ENCODE peak calls at places on chromosome X, in six cellular contexts. One of them, this sample, is unnamed.

GRCh38 chrX:6021316-6022091 is 207.2 kb downstream of the NLGN4X start:
- DNase-seq in neural progenitor cell: peak
- DNase-seq in esophagus squamous epithelium: no peak
- DNase-seq in psoas muscle: no peak
- DNase-seq in upper lobe of right lung: no peak
- DNase-seq in mammary epithelial cell: peak
- DNase-seq in this sample: peak

GRCh38 chrX:154043003-154043402 is 23.3 kb upstream of the IRAK1 start:
- DNase-seq in neural progenitor cell: no peak
- DNase-seq in esophagus squamous epithelium: no peak
- DNase-seq in psoas muscle: no peak
- DNase-seq in upper lobe of right lung: no peak
- DNase-seq in mammary epithelial cell: peak
- DNase-seq in this sample: no peak

GRCh38 chrX:45422216-45422925 is 221.7 kb upstream of the DIPK2B start:
- DNase-seq in neural progenitor cell: no peak
- DNase-seq in esophagus squamous epithelium: no peak
- DNase-seq in psoas muscle: no peak
- DNase-seq in upper lobe of right lung: no peak
- DNase-seq in mammary epithelial cell: peak
- DNase-seq in this sample: no peak

GRCh38 chrX:5857232-5857631 is 371.4 kb downstream of the NLGN4X start:
- DNase-seq in neural progenitor cell: no peak
- DNase-seq in esophagus squamous epithelium: no peak
- DNase-seq in psoas muscle: no peak
- DNase-seq in upper lobe of right lung: no peak
- DNase-seq in mammary epithelial cell: no peak
- DNase-seq in this sample: no peak

GRCh38 chrX:70013483-70014222 is 36.1 kb downstream of the AWAT2 start:
- DNase-seq in neural progenitor cell: no peak
- DNase-seq in esophagus squamous epithelium: no peak
- DNase-seq in psoas muscle: no peak
- DNase-seq in upper lobe of right lung: no peak
- DNase-seq in mammary epithelial cell: no peak
- DNase-seq in this sample: no peak

GRCh38 chrX:7263330-7263729 is 115.4 kb upstream of the PUDP start:
- DNase-seq in neural progenitor cell: no peak
- DNase-seq in esophagus squamous epithelium: no peak
- DNase-seq in psoas muscle: no peak
- DNase-seq in upper lobe of right lung: no peak
- DNase-seq in mammary epithelial cell: no peak
- DNase-seq in this sample: no peak

GRCh38 chrX:65463550-65463949 is 71.0 kb downstream of the LAS1L start:
- DNase-seq in neural progenitor cell: peak
- DNase-seq in esophagus squamous epithelium: no peak
- DNase-seq in psoas muscle: no peak
- DNase-seq in upper lobe of right lung: no peak
- DNase-seq in mammary epithelial cell: no peak
- DNase-seq in this sample: no peak

GRCh38 chrX:153649178-153649914 is 2.3 kb downstream of the DUSP9 start:
- DNase-seq in neural progenitor cell: peak
- DNase-seq in esophagus squamous epithelium: no peak
- DNase-seq in psoas muscle: no peak
- DNase-seq in upper lobe of right lung: peak
- DNase-seq in mammary epithelial cell: no peak
- DNase-seq in this sample: no peak

GRCh38 chrX:42050345-42050744 is 127.0 kb upstream of the CASK start:
- DNase-seq in neural progenitor cell: no peak
- DNase-seq in esophagus squamous epithelium: no peak
- DNase-seq in psoas muscle: no peak
- DNase-seq in upper lobe of right lung: no peak
- DNase-seq in mammary epithelial cell: no peak
- DNase-seq in this sample: no peak

GRCh38 chrX:145532176-145532780 is 285.0 kb downstream of the SPANXN1 start:
- DNase-seq in neural progenitor cell: no peak
- DNase-seq in esophagus squamous epithelium: no peak
- DNase-seq in psoas muscle: no peak
- DNase-seq in upper lobe of right lung: no peak
- DNase-seq in mammary epithelial cell: no peak
- DNase-seq in this sample: no peak

GRCh38 chrX:101347859-101348451 is 587 bp downstream of the TIMM8A start:
- DNase-seq in neural progenitor cell: no peak
- DNase-seq in esophagus squamous epithelium: no peak
- DNase-seq in psoas muscle: no peak
- DNase-seq in upper lobe of right lung: no peak
- DNase-seq in mammary epithelial cell: peak
- DNase-seq in this sample: no peak

GRCh38 chrX:122046226-122046625 is 998.8 kb downstream of the GLUD2 start:
- DNase-seq in neural progenitor cell: no peak
- DNase-seq in esophagus squamous epithelium: no peak
- DNase-seq in psoas muscle: no peak
- DNase-seq in upper lobe of right lung: no peak
- DNase-seq in mammary epithelial cell: peak
- DNase-seq in this sample: no peak

GRCh38 chrX:10854594-10854993 is 234.2 kb upstream of the MID1 start:
- DNase-seq in neural progenitor cell: no peak
- DNase-seq in esophagus squamous epithelium: no peak
- DNase-seq in psoas muscle: no peak
- DNase-seq in upper lobe of right lung: no peak
- DNase-seq in mammary epithelial cell: no peak
- DNase-seq in this sample: no peak

GRCh38 chrX:49071877-49072711 is 1.7 kb downstream of the PRAF2 start:
- DNase-seq in neural progenitor cell: no peak
- DNase-seq in esophagus squamous epithelium: no peak
- DNase-seq in psoas muscle: peak
- DNase-seq in upper lobe of right lung: peak
- DNase-seq in mammary epithelial cell: no peak
- DNase-seq in this sample: no peak

GRCh38 chrX:71536285-71536684 is 3.4 kb downstream of the OGT start:
- DNase-seq in neural progenitor cell: no peak
- DNase-seq in esophagus squamous epithelium: no peak
- DNase-seq in psoas muscle: no peak
- DNase-seq in upper lobe of right lung: no peak
- DNase-seq in mammary epithelial cell: peak
- DNase-seq in this sample: no peak

GRCh38 chrX:133191739-133192039 is 26.5 kb downstream of the TFDP3 start:
- DNase-seq in neural progenitor cell: no peak
- DNase-seq in esophagus squamous epithelium: no peak
- DNase-seq in psoas muscle: no peak
- DNase-seq in upper lobe of right lung: no peak
- DNase-seq in mammary epithelial cell: peak
- DNase-seq in this sample: no peak

GRCh38 chrX:126655061-126655460 is 102.4 kb upstream of the DCAF12L1 start:
- DNase-seq in neural progenitor cell: no peak
- DNase-seq in esophagus squamous epithelium: no peak
- DNase-seq in psoas muscle: no peak
- DNase-seq in upper lobe of right lung: no peak
- DNase-seq in mammary epithelial cell: peak
- DNase-seq in this sample: no peak

GRCh38 chrX:112614640-112615039 is 65.1 kb downstream of the LHFPL1 start:
- DNase-seq in neural progenitor cell: peak
- DNase-seq in esophagus squamous epithelium: no peak
- DNase-seq in psoas muscle: no peak
- DNase-seq in upper lobe of right lung: no peak
- DNase-seq in mammary epithelial cell: no peak
- DNase-seq in this sample: no peak

GRCh38 chrX:10140264-10140663 is 16.5 kb upstream of the CLCN4 start:
- DNase-seq in neural progenitor cell: no peak
- DNase-seq in esophagus squamous epithelium: no peak
- DNase-seq in psoas muscle: no peak
- DNase-seq in upper lobe of right lung: no peak
- DNase-seq in mammary epithelial cell: no peak
- DNase-seq in this sample: no peak

GRCh38 chrX:41144873-41145272 is 59.6 kb downstream of the USP9X start:
- DNase-seq in neural progenitor cell: no peak
- DNase-seq in esophagus squamous epithelium: no peak
- DNase-seq in psoas muscle: no peak
- DNase-seq in upper lobe of right lung: no peak
- DNase-seq in mammary epithelial cell: no peak
- DNase-seq in this sample: no peak

GRCh38 chrX:33032700-33033099 is 178.6 kb downstream of the DMD start:
- DNase-seq in neural progenitor cell: no peak
- DNase-seq in esophagus squamous epithelium: no peak
- DNase-seq in psoas muscle: no peak
- DNase-seq in upper lobe of right lung: no peak
- DNase-seq in mammary epithelial cell: no peak
- DNase-seq in this sample: no peak

GRCh38 chrX:82196866-82197265 is 995.0 kb downstream of the SH3BGRL start:
- DNase-seq in neural progenitor cell: no peak
- DNase-seq in esophagus squamous epithelium: no peak
- DNase-seq in psoas muscle: no peak
- DNase-seq in upper lobe of right lung: no peak
- DNase-seq in mammary epithelial cell: no peak
- DNase-seq in this sample: no peak

GRCh38 chrX:63754141-63754859 is 30.7 kb downstream of the ARHGEF9 start:
- DNase-seq in neural progenitor cell: no peak
- DNase-seq in esophagus squamous epithelium: no peak
- DNase-seq in psoas muscle: no peak
- DNase-seq in upper lobe of right lung: no peak
- DNase-seq in mammary epithelial cell: peak
- DNase-seq in this sample: no peak

GRCh38 chrX:2321411-2321810 is 179.4 kb downstream of the DHRSX start:
- DNase-seq in neural progenitor cell: no peak
- DNase-seq in esophagus squamous epithelium: no peak
- DNase-seq in psoas muscle: no peak
- DNase-seq in upper lobe of right lung: no peak
- DNase-seq in mammary epithelial cell: no peak
- DNase-seq in this sample: no peak
- H3K27ac ChIP-seq in neural progenitor cell: no peak
- H3K27ac ChIP-seq in esophagus squamous epithelium: no peak
- H3K27ac ChIP-seq in psoas muscle: peak
- H3K27ac ChIP-seq in upper lobe of right lung: peak
- H3K27ac ChIP-seq in mammary epithelial cell: no peak
- H3K27ac ChIP-seq in this sample: no peak

DNA sequence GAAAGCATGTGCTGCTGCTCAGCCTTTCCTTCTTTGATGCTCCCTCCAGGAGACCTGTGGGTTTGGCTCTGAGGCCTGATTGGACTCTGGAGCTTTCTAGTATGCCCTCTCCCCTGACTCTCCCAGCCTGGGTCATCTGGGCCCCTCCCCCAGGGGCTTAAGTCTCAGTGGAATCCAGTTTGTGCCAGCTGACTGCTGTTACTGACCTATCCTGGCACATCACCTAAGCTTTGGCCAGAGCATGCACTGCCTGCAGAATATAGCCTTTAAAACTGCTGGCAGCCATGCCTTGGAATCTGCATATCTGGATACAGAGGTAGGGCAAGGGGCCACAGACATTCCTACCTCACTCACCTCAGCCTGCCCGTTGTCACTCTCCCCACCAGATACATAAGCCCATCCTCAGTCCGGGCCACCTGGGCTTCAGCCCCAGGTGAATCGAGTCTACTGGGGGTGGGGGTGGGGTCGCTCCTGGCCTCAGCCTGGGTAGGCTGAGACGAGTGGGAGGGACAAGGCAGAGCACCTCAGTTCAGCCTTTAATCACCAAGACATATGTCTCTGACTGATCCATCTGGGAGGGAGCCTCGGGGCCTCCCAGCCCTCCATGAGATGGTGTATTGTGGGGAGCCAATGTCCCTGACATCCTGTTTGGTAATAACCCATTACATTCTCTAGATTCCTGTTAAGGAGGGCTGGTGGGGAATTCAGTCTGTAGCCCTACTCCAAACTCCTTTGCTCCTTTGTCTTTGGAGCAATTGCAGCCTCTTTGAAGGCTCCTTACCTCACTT is 61.2 kb downstream of the STARD8 start:
- DNase-seq in neural progenitor cell: peak
- DNase-seq in esophagus squamous epithelium: no peak
- DNase-seq in psoas muscle: no peak
- DNase-seq in upper lobe of right lung: no peak
- DNase-seq in mammary epithelial cell: no peak
- DNase-seq in this sample: no peak
- H3K27ac ChIP-seq in neural progenitor cell: no peak
- H3K27ac ChIP-seq in esophagus squamous epithelium: no peak
- H3K27ac ChIP-seq in psoas muscle: no peak
- H3K27ac ChIP-seq in upper lobe of right lung: no peak
- H3K27ac ChIP-seq in mammary epithelial cell: no peak
- H3K27ac ChIP-seq in this sample: no peak

GRCh38 chrX:29665532-29665931 is 549.8 kb upstream of the MAGEB2 start:
- DNase-seq in neural progenitor cell: no peak
- DNase-seq in esophagus squamous epithelium: no peak
- DNase-seq in psoas muscle: no peak
- DNase-seq in upper lobe of right lung: no peak
- DNase-seq in mammary epithelial cell: no peak
- DNase-seq in this sample: no peak
- H3K27ac ChIP-seq in neural progenitor cell: no peak
- H3K27ac ChIP-seq in esophagus squamous epithelium: no peak
- H3K27ac ChIP-seq in psoas muscle: no peak
- H3K27ac ChIP-seq in upper lobe of right lung: no peak
- H3K27ac ChIP-seq in mammary epithelial cell: no peak
- H3K27ac ChIP-seq in this sample: no peak

GRCh38 chrX:258291-259040 is 22.7 kb upstream of the PLCXD1 start:
- DNase-seq in neural progenitor cell: no peak
- DNase-seq in esophagus squamous epithelium: no peak
- DNase-seq in psoas muscle: no peak
- DNase-seq in upper lobe of right lung: peak
- DNase-seq in mammary epithelial cell: no peak
- DNase-seq in this sample: no peak

GRCh38 chrX:262391-262909 is 18.7 kb upstream of the PLCXD1 start:
- DNase-seq in neural progenitor cell: no peak
- DNase-seq in esophagus squamous epithelium: no peak
- DNase-seq in psoas muscle: no peak
- DNase-seq in upper lobe of right lung: peak
- DNase-seq in mammary epithelial cell: no peak
- DNase-seq in this sample: no peak

GRCh38 chrX:261858-262390 is 19.3 kb upstream of the PLCXD1 start:
- DNase-seq in neural progenitor cell: no peak
- DNase-seq in esophagus squamous epithelium: no peak
- DNase-seq in psoas muscle: no peak
- DNase-seq in upper lobe of right lung: no peak
- DNase-seq in mammary epithelial cell: no peak
- DNase-seq in this sample: no peak

GRCh38 chrX:259692-260355 is 21.4 kb upstream of the PLCXD1 start:
- DNase-seq in neural progenitor cell: peak
- DNase-seq in esophagus squamous epithelium: no peak
- DNase-seq in psoas muscle: no peak
- DNase-seq in upper lobe of right lung: peak
- DNase-seq in mammary epithelial cell: no peak
- DNase-seq in this sample: no peak

DNA sequence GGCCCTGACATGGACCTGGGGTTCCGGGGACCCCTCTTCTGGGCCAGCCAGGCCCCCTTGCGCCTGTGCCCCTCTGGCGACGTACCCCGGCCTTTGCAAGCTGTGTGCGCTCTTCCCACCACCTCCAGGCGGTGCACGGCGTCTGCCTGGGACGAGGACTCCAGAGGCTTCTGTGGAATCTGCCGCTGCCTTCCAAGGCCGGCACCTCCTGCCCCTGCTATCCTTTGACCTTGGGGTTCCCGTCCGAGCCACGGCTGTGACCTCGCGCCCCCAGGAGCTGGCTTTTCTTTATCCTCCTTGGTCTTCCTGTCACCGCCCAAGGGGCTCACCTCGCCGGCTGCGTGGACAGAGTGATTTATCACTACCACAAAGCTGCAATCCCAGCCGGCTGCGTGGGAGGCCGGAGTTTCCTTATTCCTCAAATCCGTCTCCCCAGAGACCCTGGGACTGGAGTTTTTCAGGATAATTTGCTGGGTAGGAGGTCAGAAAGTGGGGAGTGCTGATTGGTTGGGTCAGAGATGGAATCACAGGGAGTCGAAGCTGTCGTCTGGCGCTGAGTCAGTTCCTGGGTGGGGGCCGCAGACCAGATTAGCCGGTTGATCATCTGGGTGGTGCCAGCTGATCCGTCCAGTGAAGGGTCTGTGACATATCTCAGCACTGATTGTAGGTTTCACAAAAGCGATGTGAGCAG is 19.9 kb upstream of the PLCXD1 start:
- DNase-seq in neural progenitor cell: no peak
- DNase-seq in esophagus squamous epithelium: no peak
- DNase-seq in psoas muscle: no peak
- DNase-seq in upper lobe of right lung: peak
- DNase-seq in mammary epithelial cell: peak
- DNase-seq in this sample: no peak
- H3K27ac ChIP-seq in neural progenitor cell: no peak
- H3K27ac ChIP-seq in esophagus squamous epithelium: no peak
- H3K27ac ChIP-seq in psoas muscle: no peak
- H3K27ac ChIP-seq in upper lobe of right lung: no peak
- H3K27ac ChIP-seq in mammary epithelial cell: no peak
- H3K27ac ChIP-seq in this sample: no peak

This sample was measured in caudate nucleus.